ENCODE peak calls at places on chromosomes 1 and 21, in six cellular contexts. One of them, this sample, is unnamed.

GRCh38 chr1:245197121-245197520 is 42.3 kb downstream of the KIF26B start:
- DNase-seq in activated T-cell treated with anti-CD3 and anti-CD28 coated beads for 48 hours: no peak
- DNase-seq in aorta: no peak
- DNase-seq in amniotic stem cell: no peak
- DNase-seq in HuH-7.5: no peak
- DNase-seq in GM23338: no peak
- DNase-seq in this sample: no peak

GRCh38 chr1:32989160-32989894 is 24.7 kb upstream of the RNF19B start:
- DNase-seq in aorta: peak; percentile 90
- DNase-seq in GM23338: no peak
- DNase-seq in HuH-7.5: no peak
- DNase-seq in activated T-cell treated with anti-CD3 and anti-CD28 coated beads for 48 hours: peak; percentile 60
- DNase-seq in amniotic stem cell: peak; percentile 64
- DNase-seq in this sample: peak; percentile 67

GRCh38 chr1:4072754-4073153 is 172.7 kb upstream of the C1orf174 start:
- DNase-seq in activated T-cell treated with anti-CD3 and anti-CD28 coated beads for 48 hours: no peak
- DNase-seq in aorta: no peak
- DNase-seq in HuH-7.5: no peak
- DNase-seq in GM23338: no peak
- DNase-seq in amniotic stem cell: no peak
- DNase-seq in this sample: no peak

GRCh38 chr1:48080343-48081255 is 83.4 kb upstream of the TRABD2B start:
- DNase-seq in activated T-cell treated with anti-CD3 and anti-CD28 coated beads for 48 hours: no peak
- DNase-seq in amniotic stem cell: no peak
- DNase-seq in aorta: no peak
- DNase-seq in GM23338: no peak
- DNase-seq in HuH-7.5: no peak
- DNase-seq in this sample: no peak

GRCh38 chr1:31208361-31208945 is 31.2 kb downstream of the NKAIN1 start:
- DNase-seq in activated T-cell treated with anti-CD3 and anti-CD28 coated beads for 48 hours: no peak
- DNase-seq in HuH-7.5: no peak
- DNase-seq in aorta: no peak
- DNase-seq in amniotic stem cell: no peak
- DNase-seq in GM23338: no peak
- DNase-seq in this sample: no peak

GRCh38 chr1:209652121-209652742 is at the start of gene LAMB3:
- DNase-seq in GM23338: no peak
- DNase-seq in HuH-7.5: no peak
- DNase-seq in aorta: no peak
- DNase-seq in amniotic stem cell: no peak
- DNase-seq in activated T-cell treated with anti-CD3 and anti-CD28 coated beads for 48 hours: no peak
- DNase-seq in this sample: no peak

GRCh38 chr1:108154323-108154722 is 45.8 kb downstream of the SLC25A24 start:
- DNase-seq in GM23338: no peak
- DNase-seq in aorta: no peak
- DNase-seq in amniotic stem cell: no peak
- DNase-seq in HuH-7.5: no peak
- DNase-seq in activated T-cell treated with anti-CD3 and anti-CD28 coated beads for 48 hours: no peak
- DNase-seq in this sample: no peak

GRCh38 chr1:44240802-44241671 is 27.8 kb downstream of the DMAP1 start:
- DNase-seq in aorta: no peak
- DNase-seq in GM23338: no peak
- DNase-seq in activated T-cell treated with anti-CD3 and anti-CD28 coated beads for 48 hours: no peak
- DNase-seq in amniotic stem cell: no peak
- DNase-seq in HuH-7.5: no peak
- DNase-seq in this sample: peak; percentile 79

GRCh38 chr1:17630048-17630830 is 90.7 kb downstream of the ARHGEF10L start:
- DNase-seq in HuH-7.5: no peak
- DNase-seq in activated T-cell treated with anti-CD3 and anti-CD28 coated beads for 48 hours: no peak
- DNase-seq in aorta: peak; percentile 89
- DNase-seq in GM23338: no peak
- DNase-seq in amniotic stem cell: no peak
- DNase-seq in this sample: no peak

GRCh38 chr1:78005755-78006154 is 1.0 kb downstream of the DNAJB4 start:
- DNase-seq in GM23338: no peak
- DNase-seq in HuH-7.5: no peak
- DNase-seq in aorta: no peak
- DNase-seq in activated T-cell treated with anti-CD3 and anti-CD28 coated beads for 48 hours: no peak
- DNase-seq in amniotic stem cell: peak; percentile 90
- DNase-seq in this sample: no peak

GRCh38 chr1:206442101-206442500 is 28.2 kb upstream of the IKBKE start:
- DNase-seq in aorta: no peak
- DNase-seq in GM23338: no peak
- DNase-seq in HuH-7.5: no peak
- DNase-seq in activated T-cell treated with anti-CD3 and anti-CD28 coated beads for 48 hours: no peak
- DNase-seq in amniotic stem cell: no peak
- DNase-seq in this sample: no peak

GRCh38 chr1:84506729-84507453 is 510 bp upstream of the GNG5 start:
- DNase-seq in amniotic stem cell: no peak
- DNase-seq in GM23338: peak; percentile 79
- DNase-seq in activated T-cell treated with anti-CD3 and anti-CD28 coated beads for 48 hours: no peak
- DNase-seq in aorta: no peak
- DNase-seq in HuH-7.5: no peak
- DNase-seq in this sample: no peak

GRCh38 chr1:53548031-53548491 is 88.9 kb downstream of the DMRTB1 start:
- DNase-seq in activated T-cell treated with anti-CD3 and anti-CD28 coated beads for 48 hours: no peak
- DNase-seq in GM23338: no peak
- DNase-seq in amniotic stem cell: no peak
- DNase-seq in aorta: peak; percentile 34
- DNase-seq in HuH-7.5: no peak
- DNase-seq in this sample: no peak

GRCh38 chr1:247175458-247175857 is 3.6 kb upstream of the ZNF124 start:
- DNase-seq in HuH-7.5: no peak
- DNase-seq in GM23338: no peak
- DNase-seq in activated T-cell treated with anti-CD3 and anti-CD28 coated beads for 48 hours: no peak
- DNase-seq in amniotic stem cell: no peak
- DNase-seq in aorta: no peak
- DNase-seq in this sample: no peak

GRCh38 chr21:29155118-29155932 is 24.9 kb downstream of the MAP3K7CL start:
- DNase-seq in HuH-7.5: no peak
- DNase-seq in aorta: peak; percentile 81
- DNase-seq in GM23338: peak; percentile 39
- DNase-seq in amniotic stem cell: no peak
- DNase-seq in activated T-cell treated with anti-CD3 and anti-CD28 coated beads for 48 hours: no peak
- DNase-seq in this sample: peak; percentile 36

This sample was measured in mesendoderm.